ENCODE peak calls at places on chromosome 3, in five cellular contexts. I, R, Z, P and G are unnamed samples.
A peak's percentile ranks its signal among the peaks of the same experiment; 100 is the strongest.

GRCh38 chr3:43379343-43379742 is 93.0 kb downstream of the SNRK start:
- DNase-seq in P (no peak), R (no peak), Z (no peak), I (no peak), G (peak; percentile 44)

GRCh38 chr3:16807441-16807840 is 77.3 kb upstream of the PLCL2 start:
- DNase-seq in Z (no peak), R (no peak), I (no peak), P (no peak), G (peak; percentile 82)

GRCh38 chr3:182843478-182843877 is 50.2 kb downstream of the ATP11B start:
- DNase-seq in Z (no peak), R (no peak), P (no peak), I (no peak), G (no peak)

GRCh38 chr3:192884831-192885356 is 32.8 kb downstream of the MB21D2 start:
- DNase-seq in R (no peak), Z (no peak), I (no peak), P (no peak), G (no peak)

GRCh38 chr3:107772016-107772415 is 249.3 kb downstream of the BBX start:
- DNase-seq in R (no peak), Z (no peak), I (no peak), P (no peak), G (no peak)

GRCh38 chr3:69084326-69084667 is 440 bp upstream of the ARL6IP5 start:
- DNase-seq in I (no peak), R (no peak), P (no peak), Z (no peak), G (peak; percentile 86)

GRCh38 chr3:194732617-194733016 is 46.9 kb downstream of the FAM43A start:
- DNase-seq in I (no peak), R (no peak), Z (no peak), P (no peak), G (no peak)

GRCh38 chr3:12601072-12601471 is 44.2 kb downstream of the MKRN2 start:
- DNase-seq in Z (no peak), I (no peak), R (no peak), P (no peak), G (no peak)

GRCh38 chr3:194485876-194486539 is 794 bp downstream of the ATP13A3 start:
- DNase-seq in P (peak; percentile 62), R (peak; percentile 63), I (peak; percentile 71), Z (peak; percentile 62), G (peak; percentile 29)

GRCh38 chr3:186128158-186128557 is 19.3 kb upstream of the ETV5 start:
- DNase-seq in R (no peak), I (no peak), Z (no peak), P (peak; percentile 53), G (no peak)

GRCh38 chr3:157794771-157795170 is 291.6 kb upstream of the VEPH1 start:
- DNase-seq in R (no peak), I (no peak), P (no peak), Z (no peak), G (peak; percentile 85)

GRCh38 chr3:39154323-39155021 is 1.1 kb upstream of the CSRNP1 start:
- DNase-seq in P (peak; percentile 86), Z (no peak), R (no peak), I (no peak), G (no peak)

GRCh38 chr3:152471814-152472605 is 203.3 kb downstream of the MBNL1 start:
- DNase-seq in I (peak; percentile 55), R (peak; percentile 68), P (peak; percentile 32), Z (peak; percentile 68), G (peak; percentile 59)

GRCh38 chr3:27943106-27943505 is 221.0 kb upstream of the EOMES start:
- DNase-seq in I (no peak), Z (no peak), R (no peak), P (peak; percentile 8), G (peak; percentile 10)

GRCh38 chr3:36525115-36525711 is 144.9 kb downstream of the STAC start:
- DNase-seq in Z (no peak), I (no peak), P (no peak), R (no peak), G (peak; percentile 64)

GRCh38 chr3:195821403-195822130 is 9.8 kb upstream of the MUC4 start:
- DNase-seq in Z (no peak), R (no peak), P (no peak), I (no peak), G (no peak)